ENCODE peak calls at places on chromosomes 2 and 18, in six cellular contexts. One of them, this sample, is unnamed.

GRCh38 chr2:237128026-237128703 is 42.5 kb downstream of the COPS8 start:
- DNase-seq in nucleus accumbens: no peak
- DNase-seq in KBM-7: no peak
- DNase-seq in stimulated activated CD4-positive, alpha-beta T cell treated with anti-CD3 and anti-CD28 coated beads, Interleukin-12 subunit alpha, Interleukin-12 subunit beta, amount 100 ng/mL, for 4 hours: peak
- DNase-seq in amniotic epithelial cell: peak
- DNase-seq in naive thymus-derived CD4-positive, alpha-beta T cell: no peak
- DNase-seq in this sample: no peak

GRCh38 chr2:24840164-24840869 is 47.1 kb downstream of the CENPO start:
- DNase-seq in nucleus accumbens: no peak
- DNase-seq in KBM-7: no peak
- DNase-seq in stimulated activated CD4-positive, alpha-beta T cell treated with anti-CD3 and anti-CD28 coated beads, Interleukin-12 subunit alpha, Interleukin-12 subunit beta, amount 100 ng/mL, for 4 hours: no peak
- DNase-seq in amniotic epithelial cell: no peak
- DNase-seq in naive thymus-derived CD4-positive, alpha-beta T cell: no peak
- DNase-seq in this sample: no peak

GRCh38 chr18:2906522-2907458 is 60.0 kb downstream of the EMILIN2 start:
- DNase-seq in nucleus accumbens: no peak
- DNase-seq in KBM-7: no peak
- DNase-seq in stimulated activated CD4-positive, alpha-beta T cell treated with anti-CD3 and anti-CD28 coated beads, Interleukin-12 subunit alpha, Interleukin-12 subunit beta, amount 100 ng/mL, for 4 hours: peak
- DNase-seq in amniotic epithelial cell: no peak
- DNase-seq in naive thymus-derived CD4-positive, alpha-beta T cell: peak
- DNase-seq in this sample: peak

GRCh38 chr2:214591359-214591758 is 180.5 kb downstream of the VWC2L start:
- DNase-seq in nucleus accumbens: no peak
- DNase-seq in KBM-7: no peak
- DNase-seq in stimulated activated CD4-positive, alpha-beta T cell treated with anti-CD3 and anti-CD28 coated beads, Interleukin-12 subunit alpha, Interleukin-12 subunit beta, amount 100 ng/mL, for 4 hours: no peak
- DNase-seq in amniotic epithelial cell: no peak
- DNase-seq in naive thymus-derived CD4-positive, alpha-beta T cell: no peak
- DNase-seq in this sample: no peak

GRCh38 chr18:55869965-55870585 is 282.1 kb upstream of the TCF4 start:
- DNase-seq in nucleus accumbens: no peak
- DNase-seq in KBM-7: no peak
- DNase-seq in stimulated activated CD4-positive, alpha-beta T cell treated with anti-CD3 and anti-CD28 coated beads, Interleukin-12 subunit alpha, Interleukin-12 subunit beta, amount 100 ng/mL, for 4 hours: no peak
- DNase-seq in amniotic epithelial cell: peak
- DNase-seq in naive thymus-derived CD4-positive, alpha-beta T cell: no peak
- DNase-seq in this sample: no peak

GRCh38 chr2:163595033-163595432 is 140.8 kb downstream of the FIGN start:
- DNase-seq in nucleus accumbens: no peak
- DNase-seq in KBM-7: no peak
- DNase-seq in stimulated activated CD4-positive, alpha-beta T cell treated with anti-CD3 and anti-CD28 coated beads, Interleukin-12 subunit alpha, Interleukin-12 subunit beta, amount 100 ng/mL, for 4 hours: no peak
- DNase-seq in amniotic epithelial cell: peak
- DNase-seq in naive thymus-derived CD4-positive, alpha-beta T cell: no peak
- DNase-seq in this sample: no peak

GRCh38 chr2:144508162-144508765 is 11.7 kb downstream of the ZEB2 start:
- DNase-seq in nucleus accumbens: no peak
- DNase-seq in KBM-7: peak
- DNase-seq in stimulated activated CD4-positive, alpha-beta T cell treated with anti-CD3 and anti-CD28 coated beads, Interleukin-12 subunit alpha, Interleukin-12 subunit beta, amount 100 ng/mL, for 4 hours: no peak
- DNase-seq in amniotic epithelial cell: no peak
- DNase-seq in naive thymus-derived CD4-positive, alpha-beta T cell: no peak
- DNase-seq in this sample: no peak

GRCh38 chr2:70651014-70651413 is 97.4 kb upstream of the TGFA start:
- DNase-seq in nucleus accumbens: no peak
- DNase-seq in KBM-7: no peak
- DNase-seq in stimulated activated CD4-positive, alpha-beta T cell treated with anti-CD3 and anti-CD28 coated beads, Interleukin-12 subunit alpha, Interleukin-12 subunit beta, amount 100 ng/mL, for 4 hours: no peak
- DNase-seq in amniotic epithelial cell: no peak
- DNase-seq in naive thymus-derived CD4-positive, alpha-beta T cell: no peak
- DNase-seq in this sample: no peak

GRCh38 chr2:200354823-200355751 is 48.6 kb downstream of the SPATS2L start:
- DNase-seq in nucleus accumbens: no peak
- DNase-seq in KBM-7: no peak
- DNase-seq in stimulated activated CD4-positive, alpha-beta T cell treated with anti-CD3 and anti-CD28 coated beads, Interleukin-12 subunit alpha, Interleukin-12 subunit beta, amount 100 ng/mL, for 4 hours: no peak
- DNase-seq in amniotic epithelial cell: no peak
- DNase-seq in naive thymus-derived CD4-positive, alpha-beta T cell: no peak
- DNase-seq in this sample: no peak

GRCh38 chr2:101740555-101740964 is 43.1 kb downstream of the MAP4K4 start:
- DNase-seq in nucleus accumbens: no peak
- DNase-seq in KBM-7: peak
- DNase-seq in stimulated activated CD4-positive, alpha-beta T cell treated with anti-CD3 and anti-CD28 coated beads, Interleukin-12 subunit alpha, Interleukin-12 subunit beta, amount 100 ng/mL, for 4 hours: no peak
- DNase-seq in amniotic epithelial cell: no peak
- DNase-seq in naive thymus-derived CD4-positive, alpha-beta T cell: no peak
- DNase-seq in this sample: no peak

GRCh38 chr2:88329815-88330603 is 122.5 kb downstream of the FOXI3 start:
- DNase-seq in nucleus accumbens: no peak
- DNase-seq in KBM-7: no peak
- DNase-seq in stimulated activated CD4-positive, alpha-beta T cell treated with anti-CD3 and anti-CD28 coated beads, Interleukin-12 subunit alpha, Interleukin-12 subunit beta, amount 100 ng/mL, for 4 hours: no peak
- DNase-seq in amniotic epithelial cell: no peak
- DNase-seq in naive thymus-derived CD4-positive, alpha-beta T cell: no peak
- DNase-seq in this sample: peak

GRCh38 chr2:232889876-232890401 is 19.9 kb downstream of the SNORC start:
- DNase-seq in nucleus accumbens: no peak
- DNase-seq in KBM-7: no peak
- DNase-seq in stimulated activated CD4-positive, alpha-beta T cell treated with anti-CD3 and anti-CD28 coated beads, Interleukin-12 subunit alpha, Interleukin-12 subunit beta, amount 100 ng/mL, for 4 hours: no peak
- DNase-seq in amniotic epithelial cell: no peak
- DNase-seq in naive thymus-derived CD4-positive, alpha-beta T cell: no peak
- DNase-seq in this sample: no peak

GRCh38 chr2:10559101-10559500 is 111.0 kb upstream of the ODC1 start:
- DNase-seq in nucleus accumbens: no peak
- DNase-seq in KBM-7: no peak
- DNase-seq in stimulated activated CD4-positive, alpha-beta T cell treated with anti-CD3 and anti-CD28 coated beads, Interleukin-12 subunit alpha, Interleukin-12 subunit beta, amount 100 ng/mL, for 4 hours: no peak
- DNase-seq in amniotic epithelial cell: no peak
- DNase-seq in naive thymus-derived CD4-positive, alpha-beta T cell: no peak
- DNase-seq in this sample: no peak

GRCh38 chr2:177445223-177445622 is 52.6 kb downstream of the AGPS start:
- DNase-seq in nucleus accumbens: no peak
- DNase-seq in KBM-7: no peak
- DNase-seq in stimulated activated CD4-positive, alpha-beta T cell treated with anti-CD3 and anti-CD28 coated beads, Interleukin-12 subunit alpha, Interleukin-12 subunit beta, amount 100 ng/mL, for 4 hours: no peak
- DNase-seq in amniotic epithelial cell: no peak
- DNase-seq in naive thymus-derived CD4-positive, alpha-beta T cell: no peak
- DNase-seq in this sample: no peak

GRCh38 chr2:202193881-202194353 is 44.5 kb downstream of the SUMO1 start:
- DNase-seq in nucleus accumbens: no peak
- DNase-seq in KBM-7: no peak
- DNase-seq in stimulated activated CD4-positive, alpha-beta T cell treated with anti-CD3 and anti-CD28 coated beads, Interleukin-12 subunit alpha, Interleukin-12 subunit beta, amount 100 ng/mL, for 4 hours: no peak
- DNase-seq in amniotic epithelial cell: peak
- DNase-seq in naive thymus-derived CD4-positive, alpha-beta T cell: no peak
- DNase-seq in this sample: no peak

GRCh38 chr18:50644807-50645206 is 84.9 kb downstream of the MAPK4 start:
- DNase-seq in nucleus accumbens: no peak
- DNase-seq in KBM-7: peak
- DNase-seq in stimulated activated CD4-positive, alpha-beta T cell treated with anti-CD3 and anti-CD28 coated beads, Interleukin-12 subunit alpha, Interleukin-12 subunit beta, amount 100 ng/mL, for 4 hours: no peak
- DNase-seq in amniotic epithelial cell: no peak
- DNase-seq in naive thymus-derived CD4-positive, alpha-beta T cell: no peak
- DNase-seq in this sample: no peak

GRCh38 chr18:58416704-58417683 is 211.9 kb downstream of the ALPK2 start:
- DNase-seq in nucleus accumbens: no peak
- DNase-seq in KBM-7: no peak
- DNase-seq in stimulated activated CD4-positive, alpha-beta T cell treated with anti-CD3 and anti-CD28 coated beads, Interleukin-12 subunit alpha, Interleukin-12 subunit beta, amount 100 ng/mL, for 4 hours: no peak
- DNase-seq in amniotic epithelial cell: peak
- DNase-seq in naive thymus-derived CD4-positive, alpha-beta T cell: no peak
- DNase-seq in this sample: no peak

GRCh38 chr2:54240515-54241219 is 15.4 kb downstream of the TSPYL6 start:
- DNase-seq in nucleus accumbens: no peak
- DNase-seq in KBM-7: no peak
- DNase-seq in stimulated activated CD4-positive, alpha-beta T cell treated with anti-CD3 and anti-CD28 coated beads, Interleukin-12 subunit alpha, Interleukin-12 subunit beta, amount 100 ng/mL, for 4 hours: no peak
- DNase-seq in amniotic epithelial cell: no peak
- DNase-seq in naive thymus-derived CD4-positive, alpha-beta T cell: no peak
- DNase-seq in this sample: no peak

GRCh38 chr2:207217442-207217841 is 51.7 kb upstream of the KLF7 start:
- DNase-seq in nucleus accumbens: no peak
- DNase-seq in KBM-7: no peak
- DNase-seq in stimulated activated CD4-positive, alpha-beta T cell treated with anti-CD3 and anti-CD28 coated beads, Interleukin-12 subunit alpha, Interleukin-12 subunit beta, amount 100 ng/mL, for 4 hours: no peak
- DNase-seq in amniotic epithelial cell: no peak
- DNase-seq in naive thymus-derived CD4-positive, alpha-beta T cell: no peak
- DNase-seq in this sample: no peak

GRCh38 chr2:191069606-191070005 is 55.6 kb upstream of the STAT1 start:
- DNase-seq in nucleus accumbens: no peak
- DNase-seq in KBM-7: no peak
- DNase-seq in stimulated activated CD4-positive, alpha-beta T cell treated with anti-CD3 and anti-CD28 coated beads, Interleukin-12 subunit alpha, Interleukin-12 subunit beta, amount 100 ng/mL, for 4 hours: no peak
- DNase-seq in amniotic epithelial cell: no peak
- DNase-seq in naive thymus-derived CD4-positive, alpha-beta T cell: no peak
- DNase-seq in this sample: no peak

GRCh38 chr2:54524236-54524991 is 68.3 kb downstream of the SPTBN1 start:
- DNase-seq in nucleus accumbens: no peak
- DNase-seq in KBM-7: no peak
- DNase-seq in stimulated activated CD4-positive, alpha-beta T cell treated with anti-CD3 and anti-CD28 coated beads, Interleukin-12 subunit alpha, Interleukin-12 subunit beta, amount 100 ng/mL, for 4 hours: peak
- DNase-seq in amniotic epithelial cell: peak
- DNase-seq in naive thymus-derived CD4-positive, alpha-beta T cell: no peak
- DNase-seq in this sample: no peak

GRCh38 chr18:78304199-78304826 is 675.3 kb upstream of the SALL3 start:
- DNase-seq in nucleus accumbens: no peak
- DNase-seq in KBM-7: no peak
- DNase-seq in stimulated activated CD4-positive, alpha-beta T cell treated with anti-CD3 and anti-CD28 coated beads, Interleukin-12 subunit alpha, Interleukin-12 subunit beta, amount 100 ng/mL, for 4 hours: no peak
- DNase-seq in amniotic epithelial cell: no peak
- DNase-seq in naive thymus-derived CD4-positive, alpha-beta T cell: no peak
- DNase-seq in this sample: no peak

GRCh38 chr2:96112501-96113366 is 3.6 kb downstream of the ADRA2B start:
- DNase-seq in nucleus accumbens: no peak
- DNase-seq in KBM-7: no peak
- DNase-seq in stimulated activated CD4-positive, alpha-beta T cell treated with anti-CD3 and anti-CD28 coated beads, Interleukin-12 subunit alpha, Interleukin-12 subunit beta, amount 100 ng/mL, for 4 hours: no peak
- DNase-seq in amniotic epithelial cell: no peak
- DNase-seq in naive thymus-derived CD4-positive, alpha-beta T cell: no peak
- DNase-seq in this sample: no peak

GRCh38 chr18:58785870-58786269 is 78.8 kb upstream of the ZNF532 start:
- DNase-seq in nucleus accumbens: no peak
- DNase-seq in KBM-7: no peak
- DNase-seq in stimulated activated CD4-positive, alpha-beta T cell treated with anti-CD3 and anti-CD28 coated beads, Interleukin-12 subunit alpha, Interleukin-12 subunit beta, amount 100 ng/mL, for 4 hours: no peak
- DNase-seq in amniotic epithelial cell: no peak
- DNase-seq in naive thymus-derived CD4-positive, alpha-beta T cell: no peak
- DNase-seq in this sample: no peak

GRCh38 chr18:68699043-68699442 is 15.9 kb downstream of the TMX3 start:
- DNase-seq in nucleus accumbens: no peak
- DNase-seq in KBM-7: no peak
- DNase-seq in stimulated activated CD4-positive, alpha-beta T cell treated with anti-CD3 and anti-CD28 coated beads, Interleukin-12 subunit alpha, Interleukin-12 subunit beta, amount 100 ng/mL, for 4 hours: no peak
- DNase-seq in amniotic epithelial cell: peak
- DNase-seq in naive thymus-derived CD4-positive, alpha-beta T cell: no peak
- DNase-seq in this sample: no peak

GRCh38 chr2:182006606-182007005 is 21.0 kb downstream of the PPP1R1C start:
- DNase-seq in nucleus accumbens: no peak
- DNase-seq in KBM-7: no peak
- DNase-seq in stimulated activated CD4-positive, alpha-beta T cell treated with anti-CD3 and anti-CD28 coated beads, Interleukin-12 subunit alpha, Interleukin-12 subunit beta, amount 100 ng/mL, for 4 hours: no peak
- DNase-seq in amniotic epithelial cell: no peak
- DNase-seq in naive thymus-derived CD4-positive, alpha-beta T cell: no peak
- DNase-seq in this sample: no peak

GRCh38 chr18:79680891-79681339 is 1.3 kb downstream of the CTDP1 start:
- DNase-seq in nucleus accumbens: no peak
- DNase-seq in KBM-7: no peak
- DNase-seq in stimulated activated CD4-positive, alpha-beta T cell treated with anti-CD3 and anti-CD28 coated beads, Interleukin-12 subunit alpha, Interleukin-12 subunit beta, amount 100 ng/mL, for 4 hours: no peak
- DNase-seq in amniotic epithelial cell: no peak
- DNase-seq in naive thymus-derived CD4-positive, alpha-beta T cell: no peak
- DNase-seq in this sample: no peak

GRCh38 chr18:6940451-6940970 is 177.1 kb downstream of the LAMA1 start:
- DNase-seq in nucleus accumbens: no peak
- DNase-seq in KBM-7: no peak
- DNase-seq in stimulated activated CD4-positive, alpha-beta T cell treated with anti-CD3 and anti-CD28 coated beads, Interleukin-12 subunit alpha, Interleukin-12 subunit beta, amount 100 ng/mL, for 4 hours: no peak
- DNase-seq in amniotic epithelial cell: no peak
- DNase-seq in naive thymus-derived CD4-positive, alpha-beta T cell: no peak
- DNase-seq in this sample: no peak

GRCh38 chr2:215609089-215610032 is 173.5 kb upstream of the FN1 start:
- DNase-seq in nucleus accumbens: no peak
- DNase-seq in KBM-7: no peak
- DNase-seq in stimulated activated CD4-positive, alpha-beta T cell treated with anti-CD3 and anti-CD28 coated beads, Interleukin-12 subunit alpha, Interleukin-12 subunit beta, amount 100 ng/mL, for 4 hours: no peak
- DNase-seq in amniotic epithelial cell: peak
- DNase-seq in naive thymus-derived CD4-positive, alpha-beta T cell: no peak
- DNase-seq in this sample: no peak

GRCh38 chr2:29949042-29949441 is 27.7 kb upstream of the ALK start:
- DNase-seq in nucleus accumbens: no peak
- DNase-seq in KBM-7: no peak
- DNase-seq in stimulated activated CD4-positive, alpha-beta T cell treated with anti-CD3 and anti-CD28 coated beads, Interleukin-12 subunit alpha, Interleukin-12 subunit beta, amount 100 ng/mL, for 4 hours: no peak
- DNase-seq in amniotic epithelial cell: no peak
- DNase-seq in naive thymus-derived CD4-positive, alpha-beta T cell: no peak
- DNase-seq in this sample: no peak

GRCh38 chr2:167190053-167190452 is 301.8 kb downstream of the XIRP2 start:
- DNase-seq in nucleus accumbens: no peak
- DNase-seq in KBM-7: no peak
- DNase-seq in stimulated activated CD4-positive, alpha-beta T cell treated with anti-CD3 and anti-CD28 coated beads, Interleukin-12 subunit alpha, Interleukin-12 subunit beta, amount 100 ng/mL, for 4 hours: no peak
- DNase-seq in amniotic epithelial cell: no peak
- DNase-seq in naive thymus-derived CD4-positive, alpha-beta T cell: no peak
- DNase-seq in this sample: no peak

GRCh38 chr2:11357428-11357972 is 13.1 kb upstream of the ROCK2 start:
- DNase-seq in nucleus accumbens: no peak
- DNase-seq in KBM-7: no peak
- DNase-seq in stimulated activated CD4-positive, alpha-beta T cell treated with anti-CD3 and anti-CD28 coated beads, Interleukin-12 subunit alpha, Interleukin-12 subunit beta, amount 100 ng/mL, for 4 hours: no peak
- DNase-seq in amniotic epithelial cell: peak
- DNase-seq in naive thymus-derived CD4-positive, alpha-beta T cell: no peak
- DNase-seq in this sample: no peak

GRCh38 chr2:160207804-160208661 is 8.0 kb upstream of the ITGB6 start:
- DNase-seq in nucleus accumbens: no peak
- DNase-seq in KBM-7: no peak
- DNase-seq in stimulated activated CD4-positive, alpha-beta T cell treated with anti-CD3 and anti-CD28 coated beads, Interleukin-12 subunit alpha, Interleukin-12 subunit beta, amount 100 ng/mL, for 4 hours: no peak
- DNase-seq in amniotic epithelial cell: peak
- DNase-seq in naive thymus-derived CD4-positive, alpha-beta T cell: no peak
- DNase-seq in this sample: no peak

GRCh38 chr2:80517301-80517700 is 212.7 kb upstream of the LRRTM1 start:
- DNase-seq in nucleus accumbens: no peak
- DNase-seq in KBM-7: no peak
- DNase-seq in stimulated activated CD4-positive, alpha-beta T cell treated with anti-CD3 and anti-CD28 coated beads, Interleukin-12 subunit alpha, Interleukin-12 subunit beta, amount 100 ng/mL, for 4 hours: no peak
- DNase-seq in amniotic epithelial cell: no peak
- DNase-seq in naive thymus-derived CD4-positive, alpha-beta T cell: no peak
- DNase-seq in this sample: no peak

GRCh38 chr2:224951723-224952481 is 90.4 kb downstream of the DOCK10 start:
- DNase-seq in nucleus accumbens: no peak
- DNase-seq in KBM-7: no peak
- DNase-seq in stimulated activated CD4-positive, alpha-beta T cell treated with anti-CD3 and anti-CD28 coated beads, Interleukin-12 subunit alpha, Interleukin-12 subunit beta, amount 100 ng/mL, for 4 hours: no peak
- DNase-seq in amniotic epithelial cell: no peak
- DNase-seq in naive thymus-derived CD4-positive, alpha-beta T cell: no peak
- DNase-seq in this sample: no peak

GRCh38 chr2:240023792-240024191 is 1.4 kb downstream of the NDUFA10 start:
- DNase-seq in nucleus accumbens: no peak
- DNase-seq in KBM-7: no peak
- DNase-seq in stimulated activated CD4-positive, alpha-beta T cell treated with anti-CD3 and anti-CD28 coated beads, Interleukin-12 subunit alpha, Interleukin-12 subunit beta, amount 100 ng/mL, for 4 hours: no peak
- DNase-seq in amniotic epithelial cell: no peak
- DNase-seq in naive thymus-derived CD4-positive, alpha-beta T cell: no peak
- DNase-seq in this sample: no peak

GRCh38 chr2:80026040-80026729 is 278.4 kb downstream of the LRRTM1 start:
- DNase-seq in nucleus accumbens: no peak
- DNase-seq in KBM-7: no peak
- DNase-seq in stimulated activated CD4-positive, alpha-beta T cell treated with anti-CD3 and anti-CD28 coated beads, Interleukin-12 subunit alpha, Interleukin-12 subunit beta, amount 100 ng/mL, for 4 hours: no peak
- DNase-seq in amniotic epithelial cell: peak
- DNase-seq in naive thymus-derived CD4-positive, alpha-beta T cell: no peak
- DNase-seq in this sample: no peak